ENCODE peak calls at places on chromosome 22, in eight cellular contexts. W is psoas muscle; B is neuronal stem cell; Q is CD4-positive, alpha-beta memory T cell; C is lung; E is body of pancreas; Z is stomach; A is left lung. F is an unnamed sample. For H3K9me3, the result is how much of the 10 kb centered on the place peaks cover.

GRCh38 chr22:39938509-39938908 is 21.7 kb upstream of the TMA7B start:
- DNase-seq in W (no peak), B (no peak), Q (no peak), C (no peak), E (no peak), Z (no peak), A (no peak), F (no peak)

GRCh38 chr22:40334060-40334459 is 12.2 kb upstream of the ADSL start:
- DNase-seq in W (no peak), B (no peak), Q (no peak), C (no peak), E (no peak), Z (no peak), A (no peak), F (no peak)

GRCh38 chr22:19130959-19131684 is at the start of gene TSSK2:
- DNase-seq in W (no peak), B (no peak), Q (no peak), C (no peak), E (no peak), Z (no peak), A (no peak), F (no peak)

GRCh38 chr22:43162412-43163150 is 11.2 kb downstream of the TSPO start:
- DNase-seq in W (no peak), B (no peak), Q (no peak), C (no peak), E (no peak), Z (no peak), A (no peak), F (no peak)

GRCh38 chr22:23369054-23369685 is 188.9 kb downstream of the BCR start:
- DNase-seq in W (no peak), B (no peak), Q (no peak), C (no peak), E (no peak), Z (no peak), A (no peak), F (no peak)

GRCh38 chr22:45680932-45681700 is 9.5 kb downstream of the ATXN10 start:
- DNase-seq in W (no peak), B (no peak), Q (no peak), C (no peak), E (no peak), Z (no peak), A (no peak), F (peak)

GRCh38 chr22:17774206-17774927 is at the start of gene BID:
- DNase-seq in W (peak), B (no peak), Q (peak), C (no peak), E (peak), Z (peak), A (peak), F (no peak)

GRCh38 chr22:40368016-40368415 is 2.4 kb upstream of the SGSM3 start:
- DNase-seq in W (no peak), B (no peak), Q (no peak), C (no peak), E (no peak), Z (no peak), A (no peak), F (no peak)

GRCh38 chr22:20412474-20413216 is 18.7 kb downstream of the ZNF74 start:
- DNase-seq in W (peak), B (no peak), Q (no peak), C (no peak), E (no peak), Z (no peak), A (no peak), F (no peak)

GRCh38 chr22:44225812-44226211 is 45.1 kb downstream of the PARVG start:
- DNase-seq in W (no peak), B (no peak), Q (no peak), C (peak), E (no peak), Z (no peak), A (no peak), F (no peak)

GRCh38 chr22:17334054-17334453 is 35.2 kb upstream of the CECR2 start:
- DNase-seq in W (no peak), B (no peak), Q (no peak), C (no peak), E (no peak), Z (no peak), A (no peak), F (no peak)

GRCh38 chr22:37345863-37346514 is 63.7 kb downstream of the CYTH4 start:
- DNase-seq in W (no peak), B (no peak), Q (no peak), C (no peak), E (no peak), Z (no peak), A (peak), F (no peak)

GRCh38 chr22:41366323-41367014 is 15.3 kb upstream of the TEF start:
- DNase-seq in W (no peak), B (no peak), Q (no peak), C (no peak), E (no peak), Z (no peak), A (no peak), F (peak)

GRCh38 chr22:27386186-27386585 is 415.4 kb downstream of the MN1 start:
- DNase-seq in W (no peak), B (no peak), Q (no peak), C (no peak), E (no peak), Z (no peak), A (no peak), F (peak)

GRCh38 chr22:37121887-37122591 is 12.5 kb upstream of the TMPRSS6 start:
- DNase-seq in W (no peak), B (no peak), Q (peak), C (no peak), E (no peak), Z (peak), A (no peak), F (peak)

GRCh38 chr22:41197046-41197807 is 7.9 kb upstream of the L3MBTL2 start:
- DNase-seq in W (peak), B (peak), Q (peak), C (peak), E (peak), Z (peak), A (peak), F (peak)

GRCh38 chr22:44710474-44711235 is 8.7 kb downstream of the PRR5 start:
- DNase-seq in W (no peak), B (no peak), Q (peak), C (no peak), E (no peak), Z (peak), A (no peak), F (peak)

GRCh38 chr22:23781065-23781464 is 5.7 kb upstream of the SMARCB1 start:
- DNase-seq in W (no peak), B (no peak), Q (no peak), C (no peak), E (no peak), Z (no peak), A (no peak), F (no peak)

GRCh38 chr22:31944700-31945477 is 554 bp downstream of the YWHAH start:
- DNase-seq in W (peak), B (peak), Q (no peak), C (peak), E (peak), Z (peak), A (peak), F (no peak)

GRCh38 chr22:20241579-20242392 is 26.3 kb downstream of the RTN4R start:
- DNase-seq in W (no peak), B (no peak), Q (no peak), C (no peak), E (no peak), Z (no peak), A (no peak), F (no peak)

GRCh38 chr22:23692598-23693291 is 1.9 kb downstream of the RGL4 start:
- DNase-seq in W (no peak), B (no peak), Q (no peak), C (no peak), E (no peak), Z (no peak), A (peak), F (no peak)

GRCh38 chr22:38865201-38866023 is 6.6 kb downstream of the CBX6 start:
- DNase-seq in W (peak), B (no peak), Q (no peak), C (no peak), E (no peak), Z (no peak), A (no peak), F (no peak)

GRCh38 chr22:21942407-21942895 is 10.2 kb downstream of the PPM1F start:
- DNase-seq in W (peak), B (no peak), Q (no peak), C (peak), E (peak), Z (peak), A (peak), F (peak)
- H3K4me3 ChIP-seq in W (no peak), B (no peak), Q (no peak), C (no peak), E (no peak), Z (no peak), A (no peak), F (no peak)

DNA sequence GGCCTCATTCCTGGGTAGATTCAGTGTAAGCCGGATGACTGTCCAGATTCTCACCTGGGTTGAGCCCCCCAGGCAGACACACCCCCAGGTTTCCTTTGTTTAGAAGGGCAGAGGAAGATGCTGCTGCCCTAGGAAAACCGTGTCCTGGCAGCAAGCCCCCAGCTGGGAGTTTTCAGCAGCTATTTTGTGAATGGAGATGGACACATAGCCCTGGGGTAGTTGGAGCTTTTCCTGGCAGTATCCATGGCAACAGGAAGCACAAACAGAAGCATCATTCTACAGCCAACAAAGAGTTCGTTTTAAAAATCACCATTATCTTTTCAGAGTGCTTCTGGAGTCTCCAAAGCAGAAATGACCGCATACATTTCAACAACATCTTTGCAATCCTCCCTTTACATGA is 245.5 kb downstream of the BRD1 start:
- DNase-seq in W (no peak), B (no peak), Q (no peak), C (no peak), E (no peak), Z (no peak), A (no peak), F (no peak)
- H3K9me3 ChIP-seq in W (under half), B (under half), Q (under half), C (under half), E (under half), Z (under half), A (under half), F (under half)

DNA sequence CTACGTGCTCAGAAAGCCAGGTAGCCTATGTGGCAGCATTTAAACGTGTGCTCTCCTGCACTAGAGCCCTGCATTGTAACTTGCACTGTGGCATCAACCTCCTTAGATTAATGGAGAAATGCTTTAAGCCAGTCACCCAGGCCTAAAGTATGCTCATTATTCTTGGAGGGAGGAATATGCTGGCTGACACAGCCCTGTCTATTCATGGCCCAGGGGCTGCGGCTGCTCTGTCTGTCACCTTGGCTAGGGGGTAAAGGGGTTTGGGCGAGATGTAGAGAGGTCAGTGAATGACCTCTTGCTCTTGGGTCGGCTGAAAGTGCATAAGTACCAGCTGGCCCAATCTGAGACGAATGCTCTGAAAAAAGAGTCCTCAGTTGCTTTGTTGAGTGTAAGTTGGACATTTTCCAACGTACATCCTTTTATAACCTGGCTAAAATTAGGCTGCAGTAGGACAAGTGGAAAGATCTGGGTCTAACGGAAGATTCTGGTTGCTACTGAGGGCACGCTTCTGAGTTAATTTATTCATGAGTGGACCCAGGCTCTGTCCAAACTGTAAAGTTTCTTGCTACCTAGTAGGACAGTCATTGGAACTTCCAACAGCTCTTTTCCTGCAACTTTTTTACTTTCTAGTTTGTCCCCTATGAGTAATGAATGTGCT is 171.0 kb upstream of the SEZ6L start:
- DNase-seq in W (no peak), B (no peak), Q (no peak), C (no peak), E (no peak), Z (no peak), A (no peak), F (no peak)
- H3K4me3 ChIP-seq in W (no peak), B (no peak), Q (no peak), C (no peak), E (no peak), Z (no peak), A (no peak), F (no peak)

GRCh38 chr22:47476226-47476625 is 713.8 kb downstream of the TBC1D22A start:
- DNase-seq in W (no peak), B (no peak), Q (no peak), C (no peak), E (no peak), Z (no peak), A (no peak), F (no peak)

GRCh38 chr22:47474464-47474863 is 712.0 kb downstream of the TBC1D22A start:
- DNase-seq in W (no peak), B (no peak), Q (no peak), C (no peak), E (no peak), Z (no peak), A (no peak), F (no peak)

GRCh38 chr22:47472636-47473035 is 710.2 kb downstream of the TBC1D22A start:
- DNase-seq in W (no peak), B (no peak), Q (no peak), C (no peak), E (no peak), Z (no peak), A (peak), F (no peak)

GRCh38 chr22:47474895-47475294 is 712.4 kb downstream of the TBC1D22A start:
- DNase-seq in W (no peak), B (no peak), Q (no peak), C (no peak), E (no peak), Z (no peak), A (no peak), F (no peak)
- H3K9me3 ChIP-seq in W (under half), B (under half), Q (under half), C (under half), E (under half), Z (under half), A (under half), F (under half)

GRCh38 chr22:29000641-29001040 is 61.0 kb downstream of the C22orf31 start:
- DNase-seq in W (no peak), B (no peak), Q (no peak), C (no peak), E (no peak), Z (no peak), A (no peak), F (no peak)
- H3K4me3 ChIP-seq in W (no peak), B (no peak), Q (no peak), C (no peak), E (no peak), Z (no peak), A (no peak), F (no peak)

DNA sequence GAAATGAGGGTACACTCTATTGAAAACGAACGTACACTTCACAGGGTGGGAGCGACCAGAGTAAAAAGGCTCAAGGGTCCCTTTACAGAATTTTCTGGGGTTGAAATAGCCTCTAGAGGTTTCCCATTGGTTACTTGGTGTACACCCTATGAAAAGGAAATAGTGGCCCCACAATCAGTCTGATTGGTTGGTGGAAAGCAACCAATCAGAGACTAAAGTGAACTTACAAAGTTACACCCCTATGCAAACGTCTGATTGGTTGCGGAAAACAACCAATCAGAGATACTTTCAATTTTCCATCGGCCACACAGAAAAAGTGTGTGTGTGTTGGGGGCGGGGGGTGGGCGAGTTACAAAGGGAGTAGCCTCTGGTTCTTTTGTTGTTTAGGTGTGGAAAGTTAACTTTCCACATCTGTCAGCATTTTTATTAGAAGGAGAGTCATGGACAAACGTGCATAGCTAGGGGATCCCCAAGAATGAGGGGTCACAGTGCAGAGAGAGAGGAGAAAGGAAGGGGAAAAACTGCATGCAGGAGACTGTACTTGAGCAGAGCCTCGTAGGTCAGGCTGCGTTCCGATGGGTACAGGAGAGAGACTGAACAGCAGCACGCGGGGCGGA is 1152.1 kb downstream of the TBC1D22A start:
- DNase-seq in W (no peak), B (no peak), Q (no peak), C (no peak), E (no peak), Z (no peak), A (no peak), F (no peak)
- H3K9me3 ChIP-seq in W (under half), B (under half), Q (under half), C (under half), E (under half), Z (under half), A (under half), F (under half)

GRCh38 chr22:30906946-30907345 is 61.6 kb downstream of the MORC2 start:
- DNase-seq in W (no peak), B (no peak), Q (no peak), C (no peak), E (no peak), Z (no peak), A (no peak), F (no peak)
- H3K4me3 ChIP-seq in W (no peak), B (no peak), Q (no peak), C (no peak), E (no peak), Z (no peak), A (no peak), F (no peak)

DNA sequence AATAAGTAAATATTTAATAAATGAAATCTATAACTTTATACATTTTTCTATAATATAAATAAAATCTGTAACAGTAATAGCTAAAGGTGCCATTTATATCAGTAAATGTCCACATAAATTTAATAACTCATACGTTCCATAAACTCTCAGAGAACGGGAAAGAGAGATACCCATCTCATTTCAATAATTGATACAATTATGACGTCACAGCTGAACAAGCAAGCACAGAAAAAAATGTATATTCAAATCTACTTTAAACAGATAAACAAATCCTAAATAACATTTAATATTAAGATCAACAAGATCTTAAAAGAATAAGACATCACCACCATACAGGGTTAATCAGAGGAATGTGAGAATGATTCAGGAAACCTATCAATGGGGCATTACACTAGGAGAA is 1136.5 kb downstream of the TBC1D22A start:
- DNase-seq in W (no peak), B (no peak), Q (no peak), C (no peak), E (no peak), Z (no peak), A (no peak), F (no peak)
- H3K9me3 ChIP-seq in W (under half), B (under half), Q (under half), C (under half), E (under half), Z (under half), A (under half), F (under half)

DNA sequence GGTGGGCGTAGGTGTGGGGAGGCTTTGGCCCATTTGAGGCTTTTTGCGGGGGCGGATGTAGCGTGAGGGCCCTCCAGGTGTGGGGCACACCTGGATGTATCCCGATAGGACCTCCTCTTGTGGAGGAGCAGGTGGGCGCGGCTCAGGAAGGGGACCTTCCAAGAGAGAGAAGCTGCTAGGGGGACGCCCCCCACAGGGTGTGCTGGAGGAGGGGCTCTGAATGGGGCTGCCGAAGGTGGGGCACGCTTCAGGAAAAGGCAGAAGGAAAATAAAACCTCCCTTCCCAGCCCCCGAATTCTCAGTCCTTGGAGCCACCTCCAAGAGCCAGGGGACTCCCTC is 621 bp downstream of the SGSM1 start:
- DNase-seq in W (no peak), B (no peak), Q (no peak), C (no peak), E (no peak), Z (no peak), A (no peak), F (no peak)
- H3K4me3 ChIP-seq in W (peak), B (peak), Q (peak), C (peak), E (peak), Z (peak), A (peak), F (peak)

GRCh38 chr22:35711336-35711735 is 6.3 kb upstream of the APOL5 start:
- DNase-seq in W (no peak), B (no peak), Q (no peak), C (no peak), E (no peak), Z (no peak), A (no peak), F (no peak)

GRCh38 chr22:35708917-35709316 is 8.8 kb upstream of the APOL5 start:
- DNase-seq in W (no peak), B (no peak), Q (no peak), C (no peak), E (no peak), Z (no peak), A (no peak), F (no peak)

GRCh38 chr22:35712672-35713071 is 5.0 kb upstream of the APOL5 start:
- DNase-seq in W (no peak), B (no peak), Q (no peak), C (no peak), E (no peak), Z (no peak), A (no peak), F (no peak)

GRCh38 chr22:35705141-35705540 is 12.5 kb upstream of the APOL5 start:
- DNase-seq in W (no peak), B (no peak), Q (no peak), C (no peak), E (no peak), Z (no peak), A (no peak), F (peak)

DNA sequence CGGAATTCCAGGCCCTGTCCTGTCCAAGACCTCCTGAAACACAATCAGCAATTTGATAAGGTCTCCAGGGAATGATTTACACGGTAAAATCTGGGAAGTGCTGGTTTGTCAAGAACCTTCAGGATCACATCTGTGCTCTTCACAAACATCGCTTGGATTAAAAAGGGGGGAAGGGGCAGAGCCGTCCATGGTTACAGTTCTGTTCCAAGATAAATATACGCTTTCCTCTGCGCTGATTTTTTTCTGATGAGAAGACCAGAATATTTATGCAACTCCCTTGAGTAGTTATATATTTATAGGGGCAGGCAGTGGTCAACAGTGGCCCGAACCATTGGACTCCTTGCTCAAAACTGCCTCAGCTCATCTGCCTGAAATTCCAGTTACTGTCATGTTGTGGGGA is 9.2 kb upstream of the APOL5 start:
- DNase-seq in W (no peak), B (no peak), Q (no peak), C (no peak), E (no peak), Z (no peak), A (no peak), F (no peak)
- H3K9me3 ChIP-seq in W (under half), B (under half), Q (under half), C (under half), E (under half), Z (under half), A (under half), F (under half)